ENCODE peak calls at places on chromosomes 3 and 15, in six cellular contexts. F is BE2C, U is right lobe of liver, X is glutamatergic neuron, E is iris pigment epithelial cell, I is T-helper 9 cell. V is an unnamed sample.

GRCh38 chr15:82307714-82308081 is 41.6 kb downstream of the GOLGA6L10 start:
- DNase-seq in F (no peak), U (no peak), X (no peak), E (no peak), I (no peak), V (no peak)

GRCh38 chr3:23264413-23264812 is 61.3 kb downstream of the UBE2E2 start:
- DNase-seq in F (no peak), U (no peak), X (no peak), E (peak; percentile 79), I (no peak), V (no peak)

GRCh38 chr3:48690846-48691458 is 5.2 kb upstream of the NCKIPSD start:
- DNase-seq in F (no peak), U (no peak), X (no peak), E (no peak), I (no peak), V (no peak)

GRCh38 chr15:41013698-41014414 is 60.6 kb downstream of the CHAC1 start:
- DNase-seq in F (no peak), U (no peak), X (no peak), E (peak; percentile 79), I (no peak), V (no peak)

GRCh38 chr3:117750674-117751073 is 1041.1 kb downstream of the TUSC7 start:
- DNase-seq in F (no peak), U (no peak), X (no peak), E (no peak), I (no peak), V (no peak)

GRCh38 chr3:8201011-8201410 is 300.6 kb upstream of the LMCD1 start:
- DNase-seq in F (no peak), U (no peak), X (no peak), E (no peak), I (no peak), V (no peak)

GRCh38 chr15:68642491-68642845 is 63.7 kb downstream of the CORO2B start:
- DNase-seq in F (no peak), U (no peak), X (no peak), E (no peak), I (no peak), V (peak; percentile 59)

GRCh38 chr15:37520026-37520425 is 414.4 kb upstream of the TMCO5A start:
- DNase-seq in F (no peak), U (no peak), X (no peak), E (no peak), I (no peak), V (no peak)

GRCh38 chr3:65855370-65856100 is 183.2 kb downstream of the MAGI1 start:
- DNase-seq in F (no peak), U (peak; percentile 80), X (no peak), E (peak; percentile 68), I (no peak), V (no peak)

GRCh38 chr15:70474682-70475438 is 288.5 kb downstream of the UACA start:
- DNase-seq in F (no peak), U (peak; percentile 97), X (no peak), E (peak; percentile 93), I (no peak), V (peak; percentile 83)

GRCh38 chr3:172673210-172673679 is 37.6 kb downstream of the NCEH1 start:
- DNase-seq in F (peak; percentile 77), U (peak; percentile 54), X (peak; percentile 70), E (peak; percentile 81), I (peak; percentile 27), V (peak; percentile 73)

GRCh38 chr15:85667491-85668424 is 127.0 kb downstream of the KLHL25 start:
- DNase-seq in F (no peak), U (no peak), X (no peak), E (peak; percentile 99), I (peak; percentile 45), V (no peak)

GRCh38 chr3:182605882-182606611 is 187.3 kb upstream of the ATP11B start:
- DNase-seq in F (no peak), U (no peak), X (no peak), E (no peak), I (no peak), V (no peak)

GRCh38 chr15:68417051-68417450 is 14.9 kb downstream of the ITGA11 start:
- DNase-seq in F (no peak), U (no peak), X (no peak), E (no peak), I (no peak), V (no peak)

GRCh38 chr3:115758076-115758763 is 134.9 kb downstream of the GAP43 start:
- DNase-seq in F (no peak), U (no peak), X (no peak), E (no peak), I (no peak), V (no peak)

GRCh38 chr15:40118473-40118872 is 9.8 kb upstream of the BMF start:
- DNase-seq in F (no peak), U (no peak), X (no peak), E (no peak), I (no peak), V (no peak)

GRCh38 chr3:153977148-153977547 is 144.0 kb upstream of the ARHGEF26 start:
- DNase-seq in F (no peak), U (no peak), X (no peak), E (peak; percentile 24), I (no peak), V (peak; percentile 66)

GRCh38 chr3:197340521-197340871 is 42.1 kb upstream of the DLG1 start:
- DNase-seq in F (no peak), U (no peak), X (no peak), E (no peak), I (no peak), V (no peak)

GRCh38 chr3:181712190-181712504 is 422 bp downstream of the SOX2 start:
- DNase-seq in F (no peak), U (no peak), X (no peak), E (no peak), I (no peak), V (no peak)

GRCh38 chr3:131630117-131630516 is 127.3 kb upstream of the MRPL3 start:
- DNase-seq in F (no peak), U (no peak), X (no peak), E (no peak), I (no peak), V (no peak)

GRCh38 chr3:192207661-192208060 is 519.7 kb downstream of the FGF12 start:
- DNase-seq in F (no peak), U (no peak), X (no peak), E (no peak), I (no peak), V (no peak)

GRCh38 chr3:61808526-61808925 is 247.2 kb downstream of the PTPRG start:
- DNase-seq in F (no peak), U (peak; percentile 89), X (no peak), E (no peak), I (no peak), V (peak; percentile 77)

GRCh38 chr3:23422511-23422851 is 219.4 kb downstream of the UBE2E2 start:
- DNase-seq in F (no peak), U (no peak), X (no peak), E (no peak), I (no peak), V (no peak)

GRCh38 chr15:68635142-68635541 is 56.3 kb downstream of the CORO2B start:
- DNase-seq in F (peak; percentile 63), U (no peak), X (no peak), E (no peak), I (no peak), V (no peak)

GRCh38 chr3:97360804-97361203 is 403.8 kb upstream of the ARL6 start:
- DNase-seq in F (no peak), U (no peak), X (no peak), E (no peak), I (no peak), V (no peak)